ENCODE peak calls at places on chromosome X, in nine cellular contexts. X is NCI-H1092; M is endothelial cell; F is H9; Y is Right ventricle myocardium superior; S is A549; G is stimulated activated CD4-positive, alpha-beta T cell treated with anti-CD3 and anti-CD28 coated beads, Interleukin-1b, Interleukin-23, amount 100 ng/mL, for 48 hours; D is HCEC 1CT; T is caudate nucleus. J is an unnamed sample.

GRCh38 chrX:107672955-107673378 is 44.7 kb downstream of the PRPS1 start:
- DNase-seq in X (peak), M (peak), F (peak), Y (peak), S (peak), G (peak), D (peak), T (peak), J (peak)

GRCh38 chrX:119790977-119791436 is 423 bp downstream of the RPL39 start:
- DNase-seq in X (peak), M (no peak), F (no peak), Y (no peak), S (peak), G (peak), D (peak), T (peak), J (no peak)

GRCh38 chrX:52983526-52983925 is 25.2 kb upstream of the FAM156A start:
- DNase-seq in X (no peak), M (no peak), F (no peak), Y (no peak), S (no peak), G (no peak), D (no peak), T (no peak), J (no peak)

GRCh38 chrX:46978341-46979291 is 66.4 kb downstream of the JADE3 start:
- DNase-seq in X (peak), M (peak), F (peak), Y (peak), S (peak), G (peak), D (peak), T (no peak), J (peak)

GRCh38 chrX:104670051-104670450 is 104.1 kb downstream of the IL1RAPL2 start:
- DNase-seq in X (no peak), M (no peak), F (no peak), Y (no peak), S (no peak), G (no peak), D (no peak), T (no peak), J (no peak)

GRCh38 chrX:25427873-25428555 is 412.2 kb upstream of the ARX start:
- DNase-seq in X (no peak), M (peak), F (peak), Y (no peak), S (no peak), G (no peak), D (no peak), T (no peak), J (no peak)

GRCh38 chrX:37815366-37815765 is 32.0 kb downstream of the DYNLT3 start:
- DNase-seq in X (no peak), M (no peak), F (no peak), Y (no peak), S (no peak), G (no peak), D (no peak), T (no peak), J (no peak)

GRCh38 chrX:40849906-40850672 is 114.7 kb upstream of the MED14 start:
- DNase-seq in X (no peak), M (no peak), F (no peak), Y (no peak), S (no peak), G (no peak), D (no peak), T (no peak), J (no peak)

GRCh38 chrX:15242899-15243555 is 26.9 kb downstream of the ASB9 start:
- DNase-seq in X (peak), M (peak), F (no peak), Y (no peak), S (peak), G (peak), D (peak), T (peak), J (peak)

GRCh38 chrX:132853040-132853439 is 105.4 kb downstream of the HS6ST2 start:
- DNase-seq in X (no peak), M (no peak), F (no peak), Y (no peak), S (no peak), G (no peak), D (no peak), T (no peak), J (no peak)

J was measured in NCI-H2029.